ENCODE peak calls at places on chromosome 21, in eight cellular contexts. A is vagina, M is endothelial cell of umbilical vein, J is stomach, L is HCT116, H is sigmoid colon, S is spleen, C is breast epithelium. K is an unnamed sample.

GRCh38 chr21:14482165-14482564 is 64.0 kb downstream of the SAMSN1 start:
- DNase-seq in S (no peak), H (no peak), C (no peak), A (no peak), M (no peak), L (no peak), J (no peak), K (no peak)

GRCh38 chr21:29194847-29195246 is 64.4 kb downstream of the MAP3K7CL start:
- DNase-seq in A (no peak), H (no peak), C (no peak), M (no peak), J (no peak), L (no peak), S (no peak), K (no peak)

GRCh38 chr21:32790626-32791025 is 19.1 kb upstream of the PAXBP1 start:
- DNase-seq in H (no peak), C (no peak), J (no peak), M (no peak), A (no peak), L (no peak), S (no peak), K (no peak)

GRCh38 chr21:17925900-17926299 is 106.7 kb upstream of the C21orf91 start:
- DNase-seq in S (no peak), L (no peak), M (peak), C (no peak), H (no peak), J (no peak), A (no peak), K (no peak)

GRCh38 chr21:25133939-25134338 is 473.3 kb downstream of the MRPL39 start:
- DNase-seq in A (no peak), M (no peak), J (no peak), L (no peak), H (no peak), S (no peak), C (no peak), K (no peak)

GRCh38 chr21:42155045-42155855 is 63.7 kb upstream of the ABCG1 start:
- DNase-seq in H (no peak), L (no peak), C (no peak), M (no peak), S (peak), J (no peak), A (no peak), K (no peak)

GRCh38 chr21:40254540-40255455 is 387.6 kb downstream of the PCP4 start:
- DNase-seq in C (no peak), S (no peak), A (no peak), M (no peak), J (no peak), H (no peak), L (no peak), K (peak)

GRCh38 chr21:39300587-39300986 is 12.8 kb downstream of the BRWD1 start:
- DNase-seq in H (no peak), L (no peak), M (no peak), J (no peak), A (no peak), C (no peak), S (no peak), K (no peak)

GRCh38 chr21:38993561-38993960 is 187.8 kb downstream of the ETS2 start:
- DNase-seq in L (peak), J (peak), A (no peak), M (peak), C (peak), H (peak), S (no peak), K (no peak)

GRCh38 chr21:41817228-41817627 is 50.4 kb upstream of the RIPK4 start:
- DNase-seq in L (peak), J (peak), C (peak), M (peak), A (no peak), S (peak), H (peak), K (no peak)

GRCh38 chr21:27101533-27101932 is 134.6 kb upstream of the ADAMTS5 start:
- DNase-seq in J (no peak), C (no peak), L (no peak), A (no peak), M (no peak), S (no peak), H (no peak), K (no peak)

GRCh38 chr21:39204134-39204533 is 20.9 kb upstream of the PSMG1 start:
- DNase-seq in H (no peak), C (no peak), M (no peak), L (no peak), S (no peak), J (no peak), A (no peak), K (no peak)

GRCh38 chr21:24290151-24290833 is 1317.0 kb downstream of the MRPL39 start:
- DNase-seq in A (no peak), L (no peak), M (no peak), S (no peak), C (no peak), H (no peak), J (no peak), K (no peak)

GRCh38 chr21:32334980-32335471 is 36.4 kb downstream of the MRAP start:
- DNase-seq in J (no peak), H (no peak), C (no peak), M (no peak), L (no peak), A (no peak), S (no peak), K (no peak)

GRCh38 chr21:27464643-27465042 is 497.8 kb upstream of the ADAMTS5 start:
- DNase-seq in L (no peak), A (no peak), M (peak), S (no peak), J (no peak), C (no peak), H (no peak), K (no peak)

GRCh38 chr21:36429672-36430546 is 44.7 kb downstream of the CHAF1B start:
- DNase-seq in C (peak), S (peak), H (peak), J (peak), L (peak), M (peak), A (no peak), K (no peak)

GRCh38 chr21:42187976-42188653 is 30.8 kb upstream of the ABCG1 start:
- DNase-seq in M (no peak), H (peak), C (peak), A (peak), L (no peak), S (peak), J (peak), K (peak)

GRCh38 chr21:17343055-17343454 is 169.8 kb upstream of the CXADR start:
- DNase-seq in C (no peak), H (no peak), S (no peak), J (no peak), A (no peak), M (peak), L (no peak), K (no peak)

GRCh38 chr21:32887026-32887425 is 115.5 kb upstream of the PAXBP1 start:
- DNase-seq in S (no peak), C (no peak), J (no peak), A (no peak), M (no peak), L (no peak), H (no peak), K (no peak)

GRCh38 chr21:29077651-29078090 is 4.2 kb upstream of the CCT8 start:
- DNase-seq in H (no peak), S (no peak), L (no peak), M (peak), C (no peak), J (no peak), A (no peak), K (no peak)

GRCh38 chr21:31557421-31557955 is 102.0 kb upstream of the SOD1 start:
- DNase-seq in A (no peak), S (peak), J (peak), M (no peak), L (no peak), C (no peak), H (no peak), K (no peak)

GRCh38 chr21:28235169-28235892 is 757.3 kb downstream of the LTN1 start:
- DNase-seq in M (peak), C (no peak), J (no peak), L (no peak), S (no peak), A (no peak), H (peak), K (no peak)

GRCh38 chr21:32371913-32372314 is 20.9 kb downstream of the URB1 start:
- DNase-seq in C (peak), S (peak), M (peak), A (no peak), L (no peak), H (peak), J (peak), K (no peak)

GRCh38 chr21:33360871-33361602 is 36.3 kb downstream of the IFNAR1 start:
- DNase-seq in H (peak), A (no peak), L (no peak), S (peak), J (peak), M (peak), C (peak), K (peak)

GRCh38 chr21:31255846-31256395 is 88.1 kb downstream of the TIAM1 start:
- DNase-seq in S (no peak), H (no peak), A (no peak), C (no peak), M (no peak), L (no peak), J (no peak), K (no peak)

GRCh38 chr21:29523646-29524045 is 224.9 kb downstream of the BACH1 start:
- DNase-seq in M (no peak), S (no peak), A (no peak), L (no peak), C (peak), J (no peak), H (no peak), K (no peak)

GRCh38 chr21:38807481-38807880 is 1.8 kb downstream of the ETS2 start:
- DNase-seq in J (no peak), C (no peak), H (no peak), S (no peak), M (peak), A (no peak), L (no peak), K (no peak)

GRCh38 chr21:46425566-46425965 is 33.1 kb upstream of the DIP2A start:
- DNase-seq in H (no peak), A (no peak), L (no peak), J (no peak), S (peak), C (peak), M (no peak), K (no peak)

GRCh38 chr21:41045534-41046268 is 122.3 kb upstream of the BACE2 start:
- DNase-seq in C (no peak), A (no peak), M (no peak), H (no peak), J (peak), S (no peak), L (no peak), K (peak)

GRCh38 chr21:31688603-31689368 is 29.3 kb downstream of the SOD1 start:
- DNase-seq in C (no peak), M (no peak), J (no peak), H (no peak), S (no peak), A (no peak), L (no peak), K (no peak)

GRCh38 chr21:24759348-24760118 is 847.7 kb downstream of the MRPL39 start:
- DNase-seq in A (no peak), L (no peak), H (no peak), M (no peak), J (no peak), S (no peak), C (no peak), K (no peak)

GRCh38 chr21:29232601-29233541 is 65.9 kb upstream of the BACH1 start:
- DNase-seq in M (peak), S (no peak), C (no peak), J (no peak), L (no peak), A (no peak), H (no peak), K (no peak)

GRCh38 chr21:32372755-32373154 is 20.1 kb downstream of the URB1 start:
- DNase-seq in M (peak), H (no peak), S (no peak), A (no peak), J (no peak), C (no peak), L (no peak), K (no peak)

GRCh38 chr21:46600978-46601377 is 3.9 kb downstream of the S100B start:
- DNase-seq in J (no peak), A (no peak), M (no peak), S (no peak), C (no peak), L (no peak), H (no peak), K (no peak)

GRCh38 chr21:41926068-41926806 is 27.6 kb downstream of the C2CD2 start:
- DNase-seq in L (no peak), H (peak), S (no peak), A (no peak), M (peak), C (no peak), J (peak), K (no peak)

GRCh38 chr21:33308586-33309490 is 15.9 kb upstream of the IFNAR1 start:
- DNase-seq in H (no peak), S (no peak), L (no peak), J (no peak), A (peak), C (no peak), M (no peak), K (peak)

GRCh38 chr21:45318556-45319341 is 31.1 kb upstream of the POFUT2 start:
- DNase-seq in L (peak), C (no peak), S (peak), H (peak), J (peak), M (peak), A (no peak), K (no peak)
- TF ChIP-seq POLR2AphosphoS5 in L (peak), C (no peak), S (peak), H (peak), J (peak), M (peak), A (peak), K (peak)

DNA sequence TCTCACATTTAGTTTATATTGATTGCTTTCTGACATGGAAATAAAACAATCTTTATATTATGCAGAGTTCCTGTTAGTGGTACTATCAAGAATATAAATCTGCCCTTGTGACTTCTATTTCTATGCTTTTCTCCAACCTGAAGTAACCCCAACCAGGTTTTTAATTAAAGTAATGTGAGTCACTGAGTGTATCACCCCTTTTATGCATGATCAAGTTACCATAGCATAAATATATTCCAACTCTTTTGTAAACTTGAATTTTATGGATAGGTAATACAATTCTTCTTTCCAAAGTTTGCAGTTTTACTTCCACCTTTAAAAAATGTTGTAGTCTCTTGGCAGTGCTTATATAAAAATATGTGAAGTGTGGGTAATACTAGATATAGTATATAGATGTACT is 532.3 kb downstream of the USP25 start:
- DNase-seq in A (no peak), M (no peak), H (no peak), C (no peak), L (no peak), J (no peak), S (no peak), K (no peak)
- H3K4me3 ChIP-seq in A (no peak), M (no peak), H (no peak), C (no peak), L (no peak), J (no peak), S (no peak), K (no peak)

GRCh38 chr21:21559285-21560045 is 561.3 kb downstream of the NCAM2 start:
- DNase-seq in S (no peak), M (no peak), A (no peak), L (no peak), H (no peak), C (no peak), J (no peak), K (no peak)
- TF ChIP-seq POLR2A in S (no peak), M (no peak), A (no peak), L (no peak), H (no peak), C (no peak), J (no peak), K (no peak)

DNA sequence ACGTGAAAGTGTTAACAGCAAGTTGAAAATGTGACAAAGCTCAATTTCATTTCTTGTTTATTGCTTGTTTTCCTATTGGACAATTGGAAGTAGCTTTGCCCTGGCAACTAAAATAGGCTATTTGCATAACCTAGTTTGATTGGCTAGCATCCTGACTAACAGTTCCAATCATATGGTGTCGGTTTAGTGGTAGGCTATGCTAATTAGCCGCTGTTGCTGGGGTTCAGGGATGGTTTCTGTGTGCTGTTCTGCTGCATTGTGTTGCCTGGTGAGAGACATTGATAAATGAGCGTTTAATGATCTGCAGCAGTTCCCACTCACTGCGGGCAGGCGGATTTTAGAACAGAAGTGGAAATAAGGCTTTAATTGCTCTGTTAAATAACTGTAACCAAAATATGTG is 68.5 kb downstream of the DYRK1A start:
- DNase-seq in J (no peak), H (peak), C (no peak), L (peak), M (peak), S (no peak), A (no peak), K (no peak)
- TF ChIP-seq POLR2AphosphoS5 in J (peak), H (no peak), C (no peak), L (no peak), M (no peak), S (peak), A (no peak), K (no peak)

GRCh38 chr21:16308269-16308668 is 578.5 kb downstream of the USP25 start:
- DNase-seq in C (no peak), L (no peak), A (no peak), M (peak), J (no peak), S (no peak), H (no peak), K (no peak)
- H3K4me3 ChIP-seq in C (peak), L (no peak), A (peak), M (peak), J (no peak), S (no peak), H (peak), K (no peak)

DNA sequence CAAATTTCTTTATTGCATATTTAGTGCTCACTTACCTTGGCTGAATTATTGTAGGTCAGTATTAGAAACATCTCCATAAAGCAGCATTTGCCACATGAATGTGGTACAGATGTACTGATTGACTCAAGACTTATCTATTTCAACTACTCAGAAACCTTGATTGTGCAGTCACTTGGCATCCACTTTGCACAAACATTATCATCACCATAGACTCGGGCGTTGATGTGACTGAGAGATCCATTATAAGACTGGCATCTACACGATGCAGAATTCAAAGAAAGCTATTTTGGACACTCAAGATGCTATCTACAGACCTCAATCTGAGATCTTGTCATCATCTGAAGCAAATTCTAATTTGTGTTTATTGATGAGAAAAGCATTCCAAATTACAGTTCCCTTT is 102.8 kb upstream of the USP25 start:
- DNase-seq in S (no peak), L (no peak), A (no peak), J (no peak), C (no peak), M (no peak), H (no peak), K (no peak)
- TF ChIP-seq POLR2A in S (no peak), L (no peak), A (no peak), J (no peak), C (no peak), M (no peak), H (no peak), K (no peak)

GRCh38 chr21:44328242-44328895 is 10.8 kb downstream of the CFAP410 start:
- DNase-seq in J (no peak), H (no peak), M (no peak), A (no peak), L (no peak), S (no peak), C (no peak), K (no peak)
- TF ChIP-seq POLR2AphosphoS5 in J (no peak), H (no peak), M (no peak), A (no peak), L (peak), S (no peak), C (no peak), K (no peak)

GRCh38 chr21:43297411-43297981 is 128.7 kb downstream of the CRYAA start:
- DNase-seq in J (no peak), S (peak), L (no peak), A (no peak), H (no peak), C (no peak), M (no peak), K (no peak)

GRCh38 chr21:43294194-43294902 is 125.5 kb downstream of the CRYAA start:
- DNase-seq in M (no peak), J (no peak), H (no peak), C (no peak), S (peak), A (no peak), L (no peak), K (no peak)

GRCh38 chr21:43292866-43293142 is 124.0 kb downstream of the CRYAA start:
- DNase-seq in C (no peak), H (no peak), L (no peak), J (no peak), A (no peak), S (no peak), M (no peak), K (no peak)

GRCh38 chr21:43297989-43298388 is 128.9 kb downstream of the SIK1 start:
- DNase-seq in M (no peak), S (peak), J (no peak), A (no peak), L (no peak), C (no peak), H (no peak), K (no peak)

GRCh38 chr21:43295016-43295958 is 126.5 kb downstream of the CRYAA start:
- DNase-seq in C (no peak), A (no peak), M (no peak), J (no peak), L (no peak), H (no peak), S (peak), K (no peak)
- H3K4me3 ChIP-seq in C (no peak), A (no peak), M (no peak), J (no peak), L (no peak), H (no peak), S (no peak), K (no peak)

DNA sequence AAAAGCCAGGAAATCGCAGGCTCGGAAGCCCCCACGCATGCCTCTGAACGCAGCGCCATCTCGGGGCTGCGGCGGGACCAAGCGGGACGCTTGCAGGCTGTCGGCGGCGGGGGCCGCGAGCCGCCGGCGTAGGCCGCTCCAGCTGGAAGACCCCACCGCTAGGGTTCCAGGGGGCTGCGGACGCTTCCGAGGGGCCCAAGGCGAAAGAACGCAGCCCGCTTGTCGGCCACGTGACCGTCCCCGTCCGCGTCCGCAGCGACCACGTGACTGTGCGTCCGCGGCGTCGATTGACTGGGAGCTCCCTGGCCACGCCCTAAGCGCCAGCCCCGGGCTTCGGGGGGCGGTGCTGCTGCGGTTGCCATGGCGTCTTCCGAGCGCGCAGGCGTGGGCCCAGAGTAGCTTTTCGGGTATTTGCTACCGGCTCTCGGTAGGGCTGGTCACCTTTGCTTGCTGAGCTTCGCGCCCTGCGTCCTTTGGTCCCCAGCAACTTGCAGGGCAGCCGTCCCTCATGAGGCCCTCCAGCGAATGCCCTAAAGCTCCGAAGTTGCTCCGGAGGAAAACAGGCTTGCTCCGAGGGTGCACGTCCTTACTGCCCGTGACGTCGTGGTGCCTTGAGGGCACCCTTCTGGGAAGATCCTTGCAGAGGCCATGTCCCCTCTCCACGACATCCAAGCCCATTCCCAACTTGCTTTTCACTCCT is 197.2 kb downstream of the DYRK1A start:
- DNase-seq in H (peak), S (peak), L (peak), J (peak), A (no peak), C (peak), M (peak), K (peak)
- TF ChIP-seq POLR2A in H (peak), S (no peak), L (peak), J (no peak), A (peak), C (peak), M (peak), K (peak)

K was measured in esophagus muscularis mucosa.